ENCODE peak calls at places on chromosomes 12 and 14, in ten cellular contexts. G, N, M, W, A, K, T, U, H and J are unnamed samples.

GRCh38 chr12:17588968-17589367 is 501.0 kb downstream of the RERGL start:
- DNase-seq in M (peak; percentile 80), H (no peak), U (peak; percentile 22), N (no peak), W (no peak), T (no peak), K (no peak), A (no peak), G (no peak), J (no peak)

GRCh38 chr12:112115259-112116045 is 6.9 kb upstream of the NAA25 start:
- DNase-seq in N (no peak), A (no peak), G (no peak), T (no peak), M (no peak), K (no peak), H (no peak), W (no peak), U (no peak), J (no peak)

GRCh38 chr14:64682173-64682710 is 22.0 kb upstream of the PLEKHG3 start:
- DNase-seq in H (peak; percentile 68), W (no peak), M (peak; percentile 66), T (no peak), N (no peak), A (peak; percentile 93), G (no peak), K (no peak), U (no peak), J (no peak)

GRCh38 chr14:94396628-94397210 is 8.3 kb upstream of the SERPINA1 start:
- DNase-seq in K (no peak), H (no peak), G (no peak), A (no peak), N (no peak), T (no peak), W (no peak), M (no peak), U (no peak), J (no peak)

GRCh38 chr12:989751-990278 is 1.2 kb upstream of the ERC1 start:
- DNase-seq in U (no peak), A (peak; percentile 79), G (no peak), N (no peak), T (no peak), M (no peak), W (no peak), K (no peak), H (peak; percentile 72), J (no peak)

GRCh38 chr12:107287436-107288413 is 194.4 kb upstream of the CRY1 start:
- DNase-seq in A (no peak), W (no peak), H (peak; percentile 11), G (no peak), T (peak; percentile 30), N (no peak), M (no peak), U (no peak), K (no peak), J (no peak)

GRCh38 chr12:2733493-2734252 is 61.1 kb upstream of the FKBP4 start:
- DNase-seq in G (no peak), M (peak; percentile 40), N (no peak), K (no peak), W (no peak), U (no peak), T (no peak), H (no peak), A (no peak), J (no peak)

GRCh38 chr12:115507951-115508722 is 769.4 kb downstream of the MED13L start:
- DNase-seq in A (no peak), T (no peak), K (peak; percentile 23), M (peak; percentile 95), N (no peak), W (no peak), H (no peak), G (no peak), U (peak; percentile 23), J (no peak)